ENCODE peak calls at places on chromosomes 13 and 19, in five cellular contexts. P is iris pigment epithelial cell; A is astrocyte; X is GM04504; O is stimulated activated CD4-positive, alpha-beta T cell treated with anti-CD3 and anti-CD28 coated beads, Interleukin-2, amount 100 ng/mL, for 48 hours. M is an unnamed sample.

GRCh38 chr19:29842471-29843179 is 30.8 kb downstream of the CCNE1 start:
- DNase-seq in P (no peak), A (no peak), X (no peak), O (no peak), M (no peak)

GRCh38 chr13:43776680-43777079 is 10.1 kb downstream of the ENOX1 start:
- DNase-seq in P (peak), A (no peak), X (no peak), O (no peak), M (no peak)

GRCh38 chr19:18093439-18094161 is 4.0 kb upstream of the MAST3 start:
- DNase-seq in P (peak), A (no peak), X (no peak), O (no peak), M (no peak)

GRCh38 chr13:21031594-21031993 is 29.8 kb downstream of the LATS2 start:
- DNase-seq in P (no peak), A (no peak), X (no peak), O (no peak), M (no peak)

GRCh38 chr19:57978586-57979289 is 4.4 kb upstream of the C19orf18 start:
- DNase-seq in P (peak), A (no peak), X (no peak), O (no peak), M (no peak)

GRCh38 chr13:113561417-113562084 is 23.0 kb upstream of the TFDP1 start:
- DNase-seq in P (no peak), A (no peak), X (no peak), O (no peak), M (no peak)

GRCh38 chr19:12527034-12527836 is 24.0 kb downstream of the ZNF564 start:
- DNase-seq in P (peak), A (peak), X (peak), O (no peak), M (no peak)

GRCh38 chr19:48501961-48502719 is 9.5 kb downstream of the LMTK3 start:
- DNase-seq in P (peak), A (no peak), X (no peak), O (peak), M (peak)

GRCh38 chr19:35718345-35719041 is 690 bp downstream of the KMT2B start:
- DNase-seq in P (peak), A (no peak), X (no peak), O (no peak), M (no peak)

GRCh38 chr13:29861694-29862110 is 11.3 kb upstream of the UBL3 start:
- DNase-seq in P (peak), A (peak), X (peak), O (no peak), M (no peak)

GRCh38 chr19:3275583-3276340 is 51.3 kb downstream of the CELF5 start:
- DNase-seq in P (peak), A (peak), X (peak), O (peak), M (peak)

GRCh38 chr19:18392936-18393335 is 4.5 kb downstream of the LRRC25 start:
- DNase-seq in P (no peak), A (no peak), X (no peak), O (no peak), M (no peak)

GRCh38 chr19:31955884-31956283 is 389.5 kb upstream of the ZNF507 start:
- DNase-seq in P (no peak), A (no peak), X (no peak), O (no peak), M (no peak)

GRCh38 chr19:28492616-28493015 is 720.3 kb downstream of the UQCRFS1 start:
- DNase-seq in P (no peak), A (no peak), X (no peak), O (no peak), M (no peak)

GRCh38 chr13:106532111-106532929 is 3.1 kb downstream of the EFNB2 start:
- DNase-seq in P (peak), A (peak), X (no peak), O (no peak), M (no peak)

GRCh38 chr13:75936791-75937190 is 300.7 kb downstream of the LMO7 start:
- DNase-seq in P (no peak), A (no peak), X (no peak), O (no peak), M (no peak)

GRCh38 chr13:33150146-33150545 is 133.9 kb downstream of the KL start:
- DNase-seq in P (peak), A (no peak), X (no peak), O (no peak), M (no peak)

GRCh38 chr19:55680339-55681130 is 5.5 kb downstream of the EPN1 start:
- DNase-seq in P (no peak), A (no peak), X (no peak), O (no peak), M (no peak)

GRCh38 chr13:19772306-19772705 is 10.4 kb downstream of the PSPC1 start:
- DNase-seq in P (no peak), A (peak), X (no peak), O (no peak), M (no peak)

GRCh38 chr19:41691268-41691970 is 3.3 kb upstream of the CEACAM7 start:
- DNase-seq in P (peak), A (no peak), X (no peak), O (peak), M (no peak)

GRCh38 chr13:53379485-53379884 is 350.9 kb downstream of the OLFM4 start:
- DNase-seq in P (no peak), A (no peak), X (no peak), O (no peak), M (no peak)

GRCh38 chr19:5154129-5154798 is 185.4 kb downstream of the KDM4B start:
- DNase-seq in P (no peak), A (no peak), X (no peak), O (peak), M (no peak)

GRCh38 chr13:28538932-28539331 is 44.0 kb upstream of the FLT1 start:
- DNase-seq in P (no peak), A (no peak), X (no peak), O (no peak), M (no peak)

GRCh38 chr13:43307221-43307920 is 284.0 kb downstream of the DNAJC15 start:
- DNase-seq in P (no peak), A (no peak), X (no peak), O (no peak), M (no peak)

GRCh38 chr19:39497850-39498261 is 891 bp upstream of the DLL3 start:
- DNase-seq in P (peak), A (peak), X (no peak), O (no peak), M (no peak)

GRCh38 chr19:17097593-17098126 is 22.1 kb downstream of the MYO9B start:
- DNase-seq in P (no peak), A (no peak), X (no peak), O (no peak), M (no peak)

GRCh38 chr13:112893570-112894422 is 75.2 kb upstream of the MCF2L start:
- DNase-seq in P (peak), A (no peak), X (no peak), O (no peak), M (no peak)

GRCh38 chr19:46967578-46968018 is 52.0 kb upstream of the NPAS1 start:
- DNase-seq in P (no peak), A (no peak), X (no peak), O (no peak), M (no peak)

GRCh38 chr19:2355168-2356035 is 4.7 kb upstream of the TMPRSS9 start:
- DNase-seq in P (no peak), A (no peak), X (peak), O (no peak), M (no peak)

GRCh38 chr19:518292-519231 is 11.3 kb downstream of the TPGS1 start:
- DNase-seq in P (no peak), A (no peak), X (no peak), O (peak), M (no peak)

GRCh38 chr13:36918246-36919060 is 1.6 kb downstream of the SMAD9 start:
- DNase-seq in P (peak), A (peak), X (peak), O (no peak), M (no peak)

GRCh38 chr13:42068886-42069285 is 20.4 kb downstream of the DGKH start:
- DNase-seq in P (no peak), A (no peak), X (no peak), O (no peak), M (no peak)

GRCh38 chr19:40503300-40503699 is 36.5 kb downstream of the SPTBN4 start:
- DNase-seq in P (no peak), A (no peak), X (no peak), O (no peak), M (no peak)

GRCh38 chr13:105278797-105279425 is 1256.6 kb downstream of the EFNB2 start:
- DNase-seq in P (peak), A (no peak), X (no peak), O (no peak), M (no peak)